ENCODE peak calls at places on chromosomes 7 and 10, in six cellular contexts. One of them, this sample, is unnamed.

GRCh38 chr10:22655312-22655973 is 58.9 kb downstream of the PIP4K2A start:
- DNase-seq in endothelial cell: no peak
- DNase-seq in left ventricle myocardium inferior: no peak
- DNase-seq in cardiac fibroblast: peak
- DNase-seq in upper lobe of left lung: no peak
- DNase-seq in uterus: no peak
- DNase-seq in this sample: no peak

GRCh38 chr10:113045155-113046055 is 95.4 kb downstream of the TCF7L2 start:
- DNase-seq in upper lobe of left lung: peak
- DNase-seq in left ventricle myocardium inferior: no peak
- DNase-seq in endothelial cell: no peak
- DNase-seq in cardiac fibroblast: peak
- DNase-seq in uterus: no peak
- DNase-seq in this sample: no peak

GRCh38 chr7:130904031-130904757 is 170.2 kb upstream of the KLF14 start:
- DNase-seq in left ventricle myocardium inferior: no peak
- DNase-seq in cardiac fibroblast: peak
- DNase-seq in endothelial cell: no peak
- DNase-seq in upper lobe of left lung: no peak
- DNase-seq in uterus: no peak
- DNase-seq in this sample: no peak

GRCh38 chr7:153588596-153588995 is 463.6 kb upstream of the DPP6 start:
- DNase-seq in cardiac fibroblast: no peak
- DNase-seq in uterus: no peak
- DNase-seq in upper lobe of left lung: no peak
- DNase-seq in left ventricle myocardium inferior: no peak
- DNase-seq in endothelial cell: no peak
- DNase-seq in this sample: no peak

GRCh38 chr10:124916098-124916584 is 25.8 kb upstream of the ZRANB1 start:
- DNase-seq in left ventricle myocardium inferior: no peak
- DNase-seq in uterus: no peak
- DNase-seq in upper lobe of left lung: no peak
- DNase-seq in cardiac fibroblast: peak
- DNase-seq in endothelial cell: no peak
- DNase-seq in this sample: peak

GRCh38 chr10:78170026-78170475 is 136.4 kb downstream of the RPS24 start:
- DNase-seq in endothelial cell: no peak
- DNase-seq in uterus: no peak
- DNase-seq in cardiac fibroblast: peak
- DNase-seq in left ventricle myocardium inferior: no peak
- DNase-seq in upper lobe of left lung: no peak
- DNase-seq in this sample: no peak

GRCh38 chr7:35993663-35994622 is 159.1 kb upstream of the EEPD1 start:
- DNase-seq in endothelial cell: no peak
- DNase-seq in upper lobe of left lung: no peak
- DNase-seq in left ventricle myocardium inferior: no peak
- DNase-seq in uterus: no peak
- DNase-seq in cardiac fibroblast: peak
- DNase-seq in this sample: no peak

GRCh38 chr10:109855746-109856145 is 67.6 kb downstream of the XPNPEP1 start:
- DNase-seq in cardiac fibroblast: no peak
- DNase-seq in endothelial cell: no peak
- DNase-seq in uterus: no peak
- DNase-seq in upper lobe of left lung: no peak
- DNase-seq in left ventricle myocardium inferior: no peak
- DNase-seq in this sample: no peak

GRCh38 chr10:52318822-52319464 is 4.9 kb downstream of the DKK1 start:
- DNase-seq in left ventricle myocardium inferior: no peak
- DNase-seq in upper lobe of left lung: no peak
- DNase-seq in endothelial cell: no peak
- DNase-seq in cardiac fibroblast: peak
- DNase-seq in uterus: no peak
- DNase-seq in this sample: no peak

GRCh38 chr7:16913643-16914042 is 31.9 kb upstream of the AGR3 start:
- DNase-seq in left ventricle myocardium inferior: no peak
- DNase-seq in cardiac fibroblast: no peak
- DNase-seq in upper lobe of left lung: no peak
- DNase-seq in endothelial cell: no peak
- DNase-seq in uterus: no peak
- DNase-seq in this sample: no peak

GRCh38 chr7:75772081-75773077 is at the start of gene CCL26:
- DNase-seq in upper lobe of left lung: peak
- DNase-seq in cardiac fibroblast: peak
- DNase-seq in endothelial cell: no peak
- DNase-seq in left ventricle myocardium inferior: peak
- DNase-seq in uterus: peak
- DNase-seq in this sample: no peak

GRCh38 chr10:44865289-44865671 is 45.9 kb upstream of the TMEM72 start:
- DNase-seq in cardiac fibroblast: no peak
- DNase-seq in uterus: peak
- DNase-seq in upper lobe of left lung: no peak
- DNase-seq in endothelial cell: no peak
- DNase-seq in left ventricle myocardium inferior: peak
- DNase-seq in this sample: peak

GRCh38 chr7:80478683-80479082 is 33.2 kb downstream of the GNAT3 start:
- DNase-seq in left ventricle myocardium inferior: no peak
- DNase-seq in endothelial cell: no peak
- DNase-seq in upper lobe of left lung: no peak
- DNase-seq in cardiac fibroblast: peak
- DNase-seq in uterus: no peak
- DNase-seq in this sample: no peak

GRCh38 chr10:100485841-100486495 is 23.2 kb downstream of the WNT8B start:
- DNase-seq in endothelial cell: no peak
- DNase-seq in left ventricle myocardium inferior: no peak
- DNase-seq in upper lobe of left lung: no peak
- DNase-seq in cardiac fibroblast: no peak
- DNase-seq in uterus: no peak
- DNase-seq in this sample: no peak

DNA sequence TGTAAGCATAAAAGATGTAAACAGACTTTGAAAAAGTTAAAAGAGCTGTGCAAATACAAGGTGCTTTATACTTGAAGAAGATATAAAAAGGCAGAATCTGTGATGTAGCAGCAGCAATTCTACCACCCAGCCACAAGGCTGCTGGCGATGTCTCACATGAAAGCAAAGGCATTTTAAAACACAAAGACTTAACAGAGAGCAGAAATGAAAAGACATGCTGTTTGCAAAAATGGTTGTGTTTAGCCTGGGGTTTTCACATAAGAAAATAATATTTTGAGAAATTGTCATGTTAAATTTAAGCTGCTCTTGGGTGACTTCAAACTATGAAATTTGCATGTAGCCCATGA is 85.5 kb upstream of the ZNF800 start:
- DNase-seq in uterus: no peak
- DNase-seq in cardiac fibroblast: no peak
- DNase-seq in endothelial cell: no peak
- DNase-seq in upper lobe of left lung: no peak
- DNase-seq in left ventricle myocardium inferior: no peak
- DNase-seq in this sample: no peak
- TF ChIP-seq CTCF in uterus: no peak
- TF ChIP-seq CTCF in cardiac fibroblast: no peak
- TF ChIP-seq CTCF in endothelial cell: no peak
- TF ChIP-seq CTCF in upper lobe of left lung: no peak
- TF ChIP-seq CTCF in left ventricle myocardium inferior: no peak
- TF ChIP-seq CTCF in this sample: peak

GRCh38 chr10:121115154-121115553 is 264.0 kb downstream of the WDR11 start:
- DNase-seq in left ventricle myocardium inferior: no peak
- DNase-seq in cardiac fibroblast: no peak
- DNase-seq in uterus: no peak
- DNase-seq in upper lobe of left lung: no peak
- DNase-seq in endothelial cell: no peak
- DNase-seq in this sample: no peak
- TF ChIP-seq CTCF in left ventricle myocardium inferior: no peak
- TF ChIP-seq CTCF in cardiac fibroblast: no peak
- TF ChIP-seq CTCF in uterus: no peak
- TF ChIP-seq CTCF in upper lobe of left lung: no peak
- TF ChIP-seq CTCF in endothelial cell: no peak
- TF ChIP-seq CTCF in this sample: no peak

GRCh38 chr7:116451958-116452729 is 47.4 kb upstream of the CAV2 start:
- DNase-seq in cardiac fibroblast: no peak
- DNase-seq in upper lobe of left lung: no peak
- DNase-seq in left ventricle myocardium inferior: no peak
- DNase-seq in uterus: no peak
- DNase-seq in endothelial cell: no peak
- DNase-seq in this sample: no peak
- TF ChIP-seq CTCF in cardiac fibroblast: no peak
- TF ChIP-seq CTCF in upper lobe of left lung: no peak
- TF ChIP-seq CTCF in left ventricle myocardium inferior: peak
- TF ChIP-seq CTCF in uterus: no peak
- TF ChIP-seq CTCF in endothelial cell: no peak
- TF ChIP-seq CTCF in this sample: no peak

GRCh38 chr7:18357691-18358090 is 137.9 kb upstream of the HDAC9 start:
- DNase-seq in uterus: no peak
- DNase-seq in cardiac fibroblast: no peak
- DNase-seq in upper lobe of left lung: no peak
- DNase-seq in endothelial cell: no peak
- DNase-seq in left ventricle myocardium inferior: no peak
- DNase-seq in this sample: no peak
- TF ChIP-seq CTCF in uterus: no peak
- TF ChIP-seq CTCF in cardiac fibroblast: peak
- TF ChIP-seq CTCF in upper lobe of left lung: no peak
- TF ChIP-seq CTCF in endothelial cell: peak
- TF ChIP-seq CTCF in left ventricle myocardium inferior: no peak
- TF ChIP-seq CTCF in this sample: peak

This sample was measured in type B pancreatic cell.